ENCODE peak calls at places on chromosomes 7 and 10, in seven cellular contexts. E is Peyer's patch, U is vagina, Y is GM12891, B is uterus, A is prostate gland, W is breast epithelium. S is an unnamed sample.

GRCh38 chr10:70319183-70319582 is 35.4 kb upstream of the NPFFR1 start:
- DNase-seq in U (no peak), Y (no peak), E (no peak), A (no peak), W (no peak), B (no peak), S (no peak)

GRCh38 chr10:118692911-118693310 is 61.9 kb downstream of the CACUL1 start:
- DNase-seq in Y (no peak), B (no peak), A (no peak), W (no peak), U (no peak), E (no peak), S (no peak)

GRCh38 chr10:100637785-100638184 is 102.0 kb downstream of the HIF1AN start:
- DNase-seq in Y (no peak), A (no peak), U (no peak), E (no peak), B (no peak), W (no peak), S (no peak)

GRCh38 chr10:63365976-63366765 is 99.6 kb downstream of the JMJD1C start:
- DNase-seq in Y (no peak), B (no peak), E (no peak), A (no peak), U (no peak), W (no peak), S (no peak)

GRCh38 chr10:45490277-45490676 is 116.3 kb downstream of the ALOX5 start:
- DNase-seq in E (no peak), U (no peak), A (no peak), Y (no peak), W (no peak), B (no peak), S (no peak)

GRCh38 chr10:30676319-30676718 is 46.8 kb upstream of the LYZL2 start:
- DNase-seq in Y (no peak), U (no peak), B (no peak), A (no peak), W (no peak), E (no peak), S (no peak)

GRCh38 chr7:105623378-105623777 is 42.1 kb upstream of the EFCAB10 start:
- DNase-seq in A (no peak), Y (no peak), B (no peak), E (no peak), U (no peak), W (no peak), S (no peak)

GRCh38 chr10:86155034-86155656 is 211.4 kb downstream of the GRID1 start:
- DNase-seq in E (no peak), A (no peak), Y (no peak), W (no peak), B (no peak), U (no peak), S (no peak)

GRCh38 chr10:74652664-74653063 is 173.7 kb upstream of the KAT6B start:
- DNase-seq in Y (no peak), E (no peak), B (no peak), A (no peak), W (no peak), U (no peak), S (no peak)

GRCh38 chr10:122307669-122308486 is 36.8 kb downstream of the BTBD16 start:
- DNase-seq in A (peak), Y (no peak), U (peak), B (peak), W (no peak), E (no peak), S (no peak)

GRCh38 chr10:95819620-95820329 is 63.8 kb downstream of the ENTPD1 start:
- DNase-seq in B (no peak), A (no peak), E (no peak), W (no peak), U (no peak), Y (no peak), S (no peak)

GRCh38 chr10:110392121-110392859 is 87.6 kb upstream of the SMNDC1 start:
- DNase-seq in U (no peak), W (no peak), A (no peak), Y (no peak), B (no peak), E (no peak), S (no peak)

GRCh38 chr7:157769016-157769869 is 432.4 kb downstream of the DNAJB6 start:
- DNase-seq in Y (no peak), U (no peak), B (no peak), W (no peak), A (no peak), E (no peak), S (no peak)

GRCh38 chr7:57769958-57770357 is 320.0 kb downstream of the ZNF716 start:
- DNase-seq in A (no peak), E (no peak), W (no peak), Y (no peak), U (no peak), B (no peak), S (no peak)

GRCh38 chr10:112671743-112672142 is 224.7 kb downstream of the VTI1A start:
- DNase-seq in E (no peak), Y (no peak), U (no peak), A (no peak), W (no peak), B (no peak), S (no peak)

GRCh38 chr10:73478636-73479035 is 17.2 kb downstream of the PPP3CB start:
- DNase-seq in E (no peak), Y (no peak), B (no peak), W (no peak), U (no peak), A (no peak), S (no peak)

GRCh38 chr10:63972949-63973827 is 452.0 kb downstream of the REEP3 start:
- DNase-seq in Y (no peak), A (no peak), U (no peak), W (no peak), E (no peak), B (no peak), S (no peak)

GRCh38 chr10:31098091-31098490 is 66.4 kb upstream of the ZNF438 start:
- DNase-seq in U (no peak), E (no peak), B (no peak), W (no peak), A (no peak), Y (no peak), S (no peak)

GRCh38 chr10:118028619-118029018 is 18.1 kb downstream of the RAB11FIP2 start:
- DNase-seq in A (no peak), U (no peak), E (no peak), Y (no peak), B (no peak), W (no peak), S (no peak)

GRCh38 chr7:94576316-94576715 is 66.7 kb downstream of the CASD1 start:
- DNase-seq in U (no peak), B (no peak), W (no peak), E (no peak), A (no peak), Y (no peak), S (no peak)

GRCh38 chr7:114656471-114656870 is 241.9 kb downstream of the FOXP2 start:
- DNase-seq in E (no peak), Y (no peak), W (no peak), A (no peak), U (no peak), B (no peak), S (no peak)

GRCh38 chr10:113180401-113181154 is 230.5 kb downstream of the TCF7L2 start:
- DNase-seq in E (no peak), U (no peak), Y (no peak), W (no peak), A (no peak), B (no peak), S (no peak)

GRCh38 chr10:62194924-62195674 is 73.5 kb downstream of the RTKN2 start:
- DNase-seq in U (no peak), Y (no peak), B (no peak), E (no peak), A (no peak), W (no peak), S (no peak)

GRCh38 chr7:76512941-76513816 is 2.8 kb downstream of the UPK3B start:
- DNase-seq in W (no peak), U (no peak), B (no peak), E (no peak), Y (no peak), A (no peak), S (no peak)

GRCh38 chr7:123747620-123748141 is 1.1 kb downstream of the WASL start:
- DNase-seq in A (peak), U (no peak), W (peak), E (peak), Y (peak), B (peak), S (no peak)

GRCh38 chr10:103765981-103766380 is 89.4 kb downstream of the SH3PXD2A start:
- DNase-seq in B (no peak), Y (no peak), W (no peak), U (no peak), A (no peak), E (peak), S (no peak)

GRCh38 chr7:106583133-106583532 is 77.8 kb downstream of the CCDC71L start:
- DNase-seq in Y (no peak), A (no peak), E (no peak), W (no peak), U (no peak), B (no peak), S (no peak)

GRCh38 chr10:955127-955819 is 23.8 kb upstream of the LARP4B start:
- DNase-seq in Y (no peak), E (no peak), U (no peak), W (no peak), A (no peak), B (no peak), S (no peak)

GRCh38 chr10:95745487-95745886 is 10.5 kb upstream of the ENTPD1 start:
- DNase-seq in U (no peak), A (no peak), W (no peak), B (no peak), Y (no peak), E (no peak), S (no peak)

GRCh38 chr10:4498763-4499251 is 327.2 kb upstream of the AKR1E2 start:
- DNase-seq in W (no peak), B (no peak), Y (no peak), U (no peak), E (no peak), A (peak), S (no peak)

GRCh38 chr10:67549390-67549789 is 146.6 kb downstream of the CTNNA3 start:
- DNase-seq in U (no peak), B (no peak), Y (no peak), E (no peak), W (no peak), A (no peak), S (no peak)

GRCh38 chr7:13988011-13988410 is 1.5 kb downstream of the ETV1 start:
- DNase-seq in W (no peak), U (no peak), Y (no peak), E (no peak), A (no peak), B (no peak), S (no peak)

GRCh38 chr10:112950714-112951348 is 784 bp downstream of the TCF7L2 start:
- DNase-seq in Y (no peak), U (no peak), W (no peak), B (peak), E (no peak), A (peak), S (no peak)

GRCh38 chr7:137986252-137987010 is 15.5 kb downstream of the CREB3L2 start:
- DNase-seq in A (no peak), B (peak), W (no peak), Y (no peak), U (no peak), E (peak), S (no peak)

GRCh38 chr10:82089327-82089726 is 214.3 kb downstream of the NRG3 start:
- DNase-seq in E (no peak), A (no peak), W (no peak), U (no peak), B (no peak), Y (no peak), S (no peak)

GRCh38 chr10:71771821-71772617 is 1.3 kb downstream of the VSIR start:
- DNase-seq in U (no peak), A (peak), E (no peak), Y (no peak), B (peak), W (no peak), S (no peak)

GRCh38 chr10:89390875-89391576 is 1.4 kb upstream of the IFIT1 start:
- DNase-seq in Y (no peak), U (peak), A (no peak), E (no peak), B (no peak), W (no peak), S (no peak)

GRCh38 chr10:34808336-34808735 is 6.8 kb downstream of the PARD3 start:
- DNase-seq in U (no peak), Y (no peak), E (no peak), A (no peak), B (no peak), W (no peak), S (no peak)

GRCh38 chr10:53022663-53023088 is 250.1 kb upstream of the MBL2 start:
- DNase-seq in U (no peak), E (no peak), W (no peak), B (no peak), A (no peak), Y (no peak), S (no peak)

GRCh38 chr10:92969151-92969550 is 91.4 kb upstream of the CYP26C1 start:
- DNase-seq in A (no peak), W (no peak), U (no peak), B (no peak), E (no peak), Y (no peak), S (no peak)

GRCh38 chr10:92970301-92971070 is 90.1 kb upstream of the CYP26C1 start:
- DNase-seq in A (no peak), U (no peak), Y (no peak), B (no peak), W (no peak), E (no peak), S (no peak)

GRCh38 chr10:92972066-92972870 is 88.3 kb upstream of the CYP26C1 start:
- DNase-seq in W (no peak), B (no peak), U (no peak), A (no peak), E (no peak), Y (no peak), S (no peak)
- TF ChIP-seq POLR2A in W (no peak), B (no peak), U (no peak), A (no peak), E (no peak), Y (no peak), S (no peak)

GRCh38 chr7:135745702-135746312 is 2.8 kb downstream of the FAM180A start:
- DNase-seq in E (no peak), Y (no peak), W (no peak), B (peak), A (no peak), U (no peak), S (no peak)
- TF ChIP-seq POLR2A in E (no peak), Y (no peak), W (no peak), B (no peak), A (no peak), U (no peak), S (no peak)

GRCh38 chr7:55104123-55104522 is 85.3 kb downstream of the EGFR start:
- DNase-seq in U (peak), W (no peak), Y (no peak), B (no peak), E (no peak), A (no peak), S (no peak)
- TF ChIP-seq POLR2A in U (no peak), W (no peak), Y (no peak), B (no peak), E (no peak), A (no peak), S (no peak)

GRCh38 chr7:131076032-131076431 is 251.6 kb upstream of the MKLN1 start:
- DNase-seq in B (no peak), E (no peak), Y (no peak), U (no peak), A (no peak), W (no peak), S (no peak)
- TF ChIP-seq POLR2A in B (no peak), E (no peak), Y (no peak), U (no peak), A (no peak), W (no peak), S (no peak)

DNA sequence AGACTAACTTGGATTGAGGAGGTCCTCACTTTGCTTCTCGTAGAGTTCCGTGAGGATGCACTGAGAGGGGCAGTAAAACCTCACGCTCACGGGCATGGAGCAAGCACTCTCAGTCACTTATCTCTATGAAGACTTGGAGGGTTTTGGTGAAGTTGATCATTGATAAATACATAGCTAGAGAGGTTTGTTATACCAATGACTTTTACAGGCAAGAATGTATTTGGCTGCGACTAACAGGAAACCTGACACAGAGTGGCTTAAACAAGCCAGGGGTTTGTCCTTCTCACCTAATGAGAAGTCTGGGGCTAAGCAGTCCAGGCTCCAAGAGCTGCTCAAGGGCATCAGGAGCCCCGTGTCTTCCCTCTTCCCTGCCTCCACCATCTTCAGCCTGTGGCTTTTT is 6.1 kb downstream of the BICC1 start:
- DNase-seq in E (no peak), Y (no peak), A (no peak), U (no peak), B (no peak), W (no peak), S (no peak)
- TF ChIP-seq POLR2A in E (no peak), Y (no peak), A (no peak), U (no peak), B (no peak), W (no peak), S (no peak)

DNA sequence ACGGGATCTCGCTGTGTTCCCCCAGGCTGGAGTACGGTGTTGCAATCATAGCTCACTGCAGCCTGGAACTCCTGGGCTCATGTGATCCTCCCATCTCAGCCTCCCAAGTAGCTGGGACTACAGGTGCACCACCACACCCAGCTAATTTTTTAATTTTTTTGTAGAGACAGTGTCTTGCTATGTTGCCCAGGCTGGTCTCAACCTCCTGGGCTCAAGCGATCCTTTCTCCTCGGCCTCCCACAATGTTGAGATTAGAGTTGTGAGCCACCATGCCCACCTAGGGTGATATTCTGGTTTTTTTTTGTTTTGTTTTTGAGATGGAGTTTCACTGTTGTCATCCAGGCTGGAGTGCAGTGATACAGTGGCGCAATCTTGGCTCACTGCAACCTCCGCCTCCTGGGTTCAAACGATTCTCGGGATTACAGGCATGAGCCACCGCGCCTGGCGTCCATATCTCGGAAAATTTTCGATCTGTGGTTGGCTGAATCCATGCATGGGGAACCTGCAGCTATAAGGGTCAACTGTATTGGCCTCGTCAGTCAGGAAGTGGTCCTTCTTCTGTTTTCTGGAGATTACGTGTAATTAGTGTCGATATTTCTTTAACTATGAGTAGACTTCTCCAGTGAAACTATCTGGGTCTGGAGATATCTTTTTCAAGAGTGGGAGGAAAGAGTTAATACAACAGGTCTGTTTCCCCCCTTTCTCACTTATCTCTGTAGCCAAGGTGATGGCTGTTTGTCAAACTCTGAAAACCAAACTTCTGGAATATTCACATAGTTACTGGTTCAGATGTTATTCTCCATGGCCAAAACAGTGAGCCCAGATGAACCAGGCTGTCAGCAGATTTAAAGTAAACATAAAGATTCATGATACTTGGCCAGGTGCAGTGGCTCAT is 21.0 kb upstream of the FIS1 start:
- DNase-seq in E (no peak), Y (no peak), W (no peak), A (no peak), B (no peak), U (no peak), S (no peak)
- TF ChIP-seq POLR2A in E (no peak), Y (no peak), W (no peak), A (no peak), B (no peak), U (no peak), S (no peak)

DNA sequence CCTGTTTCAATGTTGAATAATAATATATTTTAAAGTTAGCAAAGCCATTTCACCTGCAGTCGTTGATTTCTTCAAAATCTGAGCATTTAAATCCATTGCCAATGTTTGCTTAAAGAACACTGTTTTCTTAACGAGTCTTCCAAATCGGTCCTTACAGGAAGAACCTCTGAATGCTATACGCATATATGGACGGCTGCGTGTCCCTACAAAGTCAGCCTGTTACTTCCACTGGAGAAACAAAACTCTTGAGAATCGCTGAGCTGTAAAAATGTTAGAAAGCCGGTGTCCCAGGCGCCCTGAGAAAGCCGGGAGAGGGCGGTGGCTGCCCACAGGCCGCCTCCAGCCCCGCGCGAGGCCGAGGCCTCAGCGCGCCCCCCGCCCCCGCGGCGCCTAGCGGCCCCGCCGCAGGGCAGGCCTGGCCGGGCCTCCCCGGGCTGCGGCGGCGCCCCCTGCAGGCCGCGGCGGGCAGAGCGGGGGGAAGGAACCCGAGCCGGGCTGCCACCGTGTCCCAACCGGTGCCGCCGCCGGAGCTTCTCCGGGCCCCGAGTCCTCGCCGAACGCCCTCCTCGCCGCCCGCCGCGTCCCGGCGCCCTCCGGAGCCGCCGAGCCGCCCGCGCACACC is at the start of gene FHIP2A:
- DNase-seq in B (peak), A (peak), U (no peak), E (peak), W (peak), Y (peak), S (peak)
- TF ChIP-seq POLR2A in B (peak), A (no peak), U (peak), E (peak), W (no peak), Y (no peak), S (peak)

DNA sequence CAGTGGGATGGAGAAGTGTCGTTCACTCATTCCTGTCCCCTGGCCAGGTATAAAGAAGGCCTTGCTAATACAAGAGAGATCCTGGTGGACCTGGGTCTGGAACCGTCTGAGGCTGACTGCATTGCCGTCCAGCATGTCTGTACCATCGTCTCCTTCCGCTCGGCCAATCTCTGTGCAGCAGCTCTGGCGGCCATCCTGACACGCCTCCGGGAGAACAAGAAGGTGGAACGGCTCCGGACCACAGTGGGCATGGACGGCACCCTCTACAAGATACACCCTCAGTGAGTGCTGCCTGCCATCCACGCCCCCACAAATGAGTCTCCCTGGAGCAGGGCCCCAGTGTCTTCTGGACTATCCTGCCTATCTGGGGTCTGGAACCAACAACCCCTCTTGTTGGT is 27.2 kb downstream of the HKDC1 start:
- DNase-seq in B (no peak), A (no peak), E (no peak), W (no peak), U (no peak), Y (no peak), S (no peak)
- TF ChIP-seq POLR2A in B (no peak), A (no peak), E (no peak), W (no peak), U (no peak), Y (no peak), S (no peak)